ENCODE peak calls at places on chromosomes 2 and 18, in nine cellular contexts. K is K562, C is cardiac muscle cell, V is fibroblast of lung, G is aorta, T is dorsolateral prefrontal cortex, P is brain microvascular endothelial cell, I is A549, Y is suprapubic skin. H is an unnamed sample.
A peak's percentile ranks its signal among the peaks of the same experiment; 100 is the strongest.

GRCh38 chr2:198441246-198441645 is 636.9 kb downstream of the PLCL1 start:
- DNase-seq in V (no peak), C (no peak), P (no peak), Y (no peak), T (no peak), I (no peak), G (no peak), K (no peak), H (no peak)

GRCh38 chr18:36942264-36942663 is 113.3 kb downstream of the KIAA1328 start:
- DNase-seq in Y (no peak), K (peak; percentile 59), V (peak; percentile 66), T (no peak), C (peak; percentile 62), I (peak; percentile 35), G (no peak), P (peak; percentile 33), H (no peak)

GRCh38 chr2:86417961-86418360 is 23.2 kb upstream of the KDM3A start:
- DNase-seq in V (no peak), C (peak; percentile 37), Y (no peak), T (no peak), G (no peak), I (no peak), K (no peak), P (no peak), H (no peak)

GRCh38 chr2:26666671-26667070 is 25.5 kb upstream of the CIB4 start:
- DNase-seq in C (no peak), I (no peak), V (no peak), T (peak; percentile 1), Y (no peak), G (no peak), P (no peak), K (no peak), H (no peak)

GRCh38 chr2:122238006-122238559 is 482.6 kb downstream of the TSN start:
- DNase-seq in P (no peak), T (no peak), C (no peak), I (no peak), K (no peak), V (no peak), G (no peak), Y (no peak), H (no peak)

GRCh38 chr18:5851998-5852397 is 43.3 kb downstream of the TMEM200C start:
- DNase-seq in Y (no peak), I (no peak), G (no peak), P (no peak), C (no peak), T (no peak), K (no peak), V (peak; percentile 5), H (no peak)

GRCh38 chr2:153360239-153360638 is 118.3 kb downstream of the RPRM start:
- DNase-seq in T (no peak), I (no peak), V (no peak), G (no peak), C (no peak), K (no peak), Y (no peak), P (no peak), H (no peak)

GRCh38 chr2:73739101-73739500 is 2.0 kb upstream of the TPRKB start:
- DNase-seq in V (no peak), I (no peak), T (no peak), K (no peak), P (no peak), Y (no peak), G (no peak), C (no peak), H (no peak)

GRCh38 chr2:47039913-47040562 is 115.1 kb downstream of the STPG4 start:
- DNase-seq in G (peak; percentile 70), I (no peak), P (no peak), Y (no peak), T (no peak), V (peak; percentile 65), K (no peak), C (no peak), H (no peak)

GRCh38 chr2:47040662-47041061 is 114.4 kb downstream of the STPG4 start:
- DNase-seq in P (no peak), V (no peak), T (no peak), Y (no peak), C (no peak), K (no peak), I (no peak), G (no peak), H (no peak)

GRCh38 chr2:47041065-47041464 is 114.0 kb downstream of the STPG4 start:
- DNase-seq in T (no peak), I (no peak), C (peak; percentile 52), G (no peak), K (no peak), P (no peak), Y (no peak), V (no peak), H (no peak)

GRCh38 chr2:47038656-47039501 is 116.2 kb downstream of the STPG4 start:
- DNase-seq in Y (no peak), I (no peak), G (no peak), P (no peak), V (no peak), C (no peak), T (no peak), K (no peak), H (no peak)

DNA sequence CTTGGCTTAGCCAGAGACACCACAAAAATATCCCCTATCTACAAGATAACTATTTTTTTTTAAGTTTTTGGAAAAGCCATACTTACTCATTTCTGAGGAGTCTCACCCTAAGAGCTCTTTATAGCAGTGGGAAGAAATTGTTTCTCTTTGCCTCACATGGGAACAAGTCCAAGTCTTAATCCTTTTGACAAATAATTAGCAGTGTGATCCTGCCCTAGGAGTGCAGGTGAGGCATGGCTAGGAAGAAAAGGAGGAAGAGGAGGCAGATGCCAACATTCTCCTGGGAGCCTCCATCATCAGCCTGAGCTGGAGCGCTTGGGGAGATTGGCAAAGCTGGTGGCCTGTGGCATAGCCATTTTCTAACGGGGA is 115.6 kb downstream of the STPG4 start:
- DNase-seq in G (no peak), T (no peak), P (no peak), K (no peak), I (no peak), V (no peak), Y (no peak), C (no peak), H (no peak)
- H3K27ac ChIP-seq in G (peak overlapping the region; percentile 90), T (peak overlapping the region; percentile 78), P (no peak overlapping the region), K (no peak overlapping the region), I (peak overlapping the region; percentile 97), V (peak overlapping the region; percentile 91), Y (peak overlapping the region; percentile 11), C (no peak overlapping the region), H (peak overlapping the region; percentile 82)

DNA sequence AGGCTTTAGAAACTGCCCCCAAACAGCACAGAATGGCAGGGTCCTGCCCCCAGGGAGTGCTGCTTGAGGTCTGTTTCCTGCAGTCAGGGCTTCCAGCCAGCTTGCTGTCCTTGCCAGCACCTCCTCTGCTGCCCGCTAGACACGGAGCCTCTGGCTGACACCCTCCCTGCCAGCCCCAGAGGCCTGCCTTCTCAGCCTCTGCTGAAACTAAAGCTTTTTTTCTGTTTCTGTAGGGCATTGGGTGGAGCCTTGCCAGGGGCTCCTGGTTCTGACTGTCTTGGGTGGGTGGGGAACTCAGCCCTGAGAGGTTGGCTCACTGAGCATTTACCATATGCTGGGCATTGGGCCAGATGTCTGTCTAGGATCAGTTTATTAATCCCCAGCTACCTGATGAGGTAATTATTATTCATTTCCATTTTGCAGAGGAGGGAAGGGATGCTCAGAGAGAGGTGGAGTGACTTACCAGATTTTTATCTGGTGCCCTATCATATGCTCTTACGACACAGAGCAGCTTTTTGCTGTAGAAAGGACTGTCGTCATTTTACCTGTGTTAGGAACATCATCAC is 35.4 kb downstream of the INPP4A start:
- DNase-seq in Y (no peak), P (no peak), G (peak; percentile 81), K (no peak), I (no peak), V (peak; percentile 54), C (peak; percentile 73), T (peak; percentile 46), H (no peak)
- H3K27ac ChIP-seq in Y (no peak overlapping the region), P (no peak overlapping the region), G (no peak overlapping the region), K (no peak overlapping the region), I (peak overlapping the region; percentile 47), V (no peak overlapping the region), C (no peak overlapping the region), T (peak overlapping the region; percentile 60), H (no peak overlapping the region)

GRCh38 chr2:240452471-240453256 is 17.2 kb downstream of the GPC1 start:
- DNase-seq in C (peak; percentile 60), K (peak; percentile 89), Y (no peak), V (peak; percentile 57), T (peak; percentile 72), G (peak; percentile 73), P (no peak), I (peak; percentile 53), H (peak; percentile 74)

GRCh38 chr2:240451791-240452470 is 16.5 kb downstream of the GPC1 start:
- DNase-seq in K (no peak), C (no peak), V (no peak), G (peak; percentile 48), T (no peak), Y (no peak), I (no peak), P (no peak), H (no peak)

GRCh38 chr2:240449764-240450531 is 14.5 kb downstream of the GPC1 start:
- DNase-seq in P (no peak), G (peak; percentile 12), K (no peak), C (no peak), V (no peak), I (peak; percentile 50), T (no peak), Y (no peak), H (no peak)

GRCh38 chr2:240450532-240451107 is 15.2 kb downstream of the GPC1 start:
- DNase-seq in C (no peak), T (no peak), G (peak; percentile 47), Y (no peak), P (no peak), K (no peak), V (no peak), I (no peak), H (no peak)

GRCh38 chr2:240451108-240451611 is 15.7 kb downstream of the GPC1 start:
- DNase-seq in C (no peak), Y (no peak), K (no peak), G (peak; percentile 49), P (no peak), I (no peak), V (no peak), T (peak; percentile 70), H (no peak)
- H3K27ac ChIP-seq in C (no peak overlapping the region), Y (peak overlapping the region; percentile 88), K (no peak overlapping the region), G (no peak overlapping the region), P (no peak overlapping the region), I (peak overlapping the region; percentile 92), V (no peak overlapping the region), T (peak overlapping the region; percentile 87), H (peak overlapping the region; percentile 30)

GRCh38 chr2:233492078-233492477 is 74.5 kb downstream of the USP40 start:
- DNase-seq in C (no peak), G (no peak), K (no peak), Y (no peak), T (no peak), I (no peak), P (no peak), V (no peak), H (no peak)

GRCh38 chr2:233491326-233491725 is 75.3 kb downstream of the USP40 start:
- DNase-seq in C (no peak), K (no peak), I (no peak), P (no peak), V (no peak), T (no peak), G (no peak), Y (no peak), H (no peak)

GRCh38 chr2:233490831-233491230 is 75.8 kb downstream of the USP40 start:
- DNase-seq in C (no peak), Y (no peak), T (no peak), I (no peak), K (no peak), V (no peak), G (no peak), P (no peak), H (no peak)

GRCh38 chr2:233495503-233496496 is 70.8 kb downstream of the USP40 start:
- DNase-seq in K (no peak), C (no peak), G (no peak), V (no peak), T (no peak), P (no peak), Y (no peak), I (no peak), H (no peak)

DNA sequence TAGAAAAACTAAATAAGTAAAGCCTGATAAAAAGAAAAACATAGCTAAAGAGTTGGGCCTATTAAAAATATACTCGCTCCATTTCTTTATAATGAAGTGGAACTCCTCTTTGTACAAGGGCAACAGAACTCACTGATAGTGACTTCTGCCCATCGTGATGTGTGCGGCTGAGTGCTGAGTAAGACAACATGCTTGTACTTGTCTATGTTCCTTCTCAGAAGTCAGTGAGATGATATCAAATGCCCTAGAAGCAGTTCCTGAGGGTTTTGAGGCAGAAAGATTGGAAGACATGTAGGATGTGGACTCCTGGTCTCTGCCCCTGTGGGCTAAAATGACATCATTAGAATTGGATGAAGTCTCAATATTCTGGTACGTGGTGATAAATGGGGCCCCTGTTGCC is 73.8 kb downstream of the USP40 start:
- DNase-seq in K (no peak), Y (no peak), G (no peak), C (no peak), V (no peak), P (no peak), T (no peak), I (no peak), H (no peak)
- H3K27ac ChIP-seq in K (no peak overlapping the region), Y (peak overlapping the region; percentile 76), G (no peak overlapping the region), C (no peak overlapping the region), V (no peak overlapping the region), P (no peak overlapping the region), T (no peak overlapping the region), I (peak overlapping the region; percentile 69), H (no peak overlapping the region)

H was measured in substantia nigra.